ENCODE peak calls at places on chromosomes 12 and 14, in seven cellular contexts. F, L, J, Y, E, N and Z are unnamed samples.

GRCh38 chr14:22845821-22846625 is 9.6 kb downstream of the MMP14 start:
- DNase-seq in F (no peak), L (no peak), J (no peak), Y (no peak), E (no peak), N (no peak), Z (no peak)

GRCh38 chr14:81400852-81401251 is 728 bp upstream of the STON2 start:
- DNase-seq in F (peak; percentile 98), L (no peak), J (peak; percentile 57), Y (peak; percentile 88), E (no peak), N (peak; percentile 91), Z (peak; percentile 94)

GRCh38 chr12:67358686-67359374 is 89.7 kb downstream of the CAND1 start:
- DNase-seq in F (peak; percentile 82), L (no peak), J (no peak), Y (peak; percentile 59), E (no peak), N (peak; percentile 96), Z (peak; percentile 85)

GRCh38 chr12:12482959-12483358 is 79.7 kb downstream of the DUSP16 start:
- DNase-seq in F (no peak), L (no peak), J (no peak), Y (no peak), E (no peak), N (no peak), Z (no peak)

GRCh38 chr14:99183716-99184115 is 88.3 kb downstream of the BCL11B start:
- DNase-seq in F (no peak), L (no peak), J (no peak), Y (no peak), E (no peak), N (no peak), Z (no peak)

GRCh38 chr12:45309826-45310626 is 94.1 kb downstream of the ANO6 start:
- DNase-seq in F (peak; percentile 18), L (no peak), J (no peak), Y (peak; percentile 58), E (no peak), N (peak; percentile 39), Z (peak; percentile 63)

GRCh38 chr12:111757361-111758119 is 9.2 kb upstream of the ALDH2 start:
- DNase-seq in F (peak; percentile 45), L (no peak), J (no peak), Y (peak; percentile 62), E (peak; percentile 77), N (peak; percentile 86), Z (no peak)

GRCh38 chr14:50082308-50082742 is 34.0 kb downstream of the VCPKMT start:
- DNase-seq in F (no peak), L (no peak), J (no peak), Y (no peak), E (no peak), N (no peak), Z (no peak)

GRCh38 chr12:11540156-11540555 is 109.3 kb upstream of the ETV6 start:
- DNase-seq in F (no peak), L (no peak), J (no peak), Y (no peak), E (no peak), N (no peak), Z (no peak)

GRCh38 chr14:21723431-21724045 is 49.9 kb upstream of the OR4E1 start:
- DNase-seq in F (no peak), L (peak; percentile 65), J (peak; percentile 25), Y (peak; percentile 24), E (no peak), N (peak; percentile 4), Z (no peak)

GRCh38 chr14:100827140-100827517 is 1.2 kb downstream of the MEG3 start:
- DNase-seq in F (peak; percentile 65), L (no peak), J (no peak), Y (peak; percentile 25), E (no peak), N (peak; percentile 42), Z (no peak)

GRCh38 chr14:44699391-44699790 is 192.3 kb upstream of the FSCB start:
- DNase-seq in F (no peak), L (no peak), J (no peak), Y (no peak), E (no peak), N (no peak), Z (no peak)

GRCh38 chr12:54680374-54680773 is 32.2 kb upstream of the DCD start:
- DNase-seq in F (peak; percentile 6), L (peak; percentile 58), J (peak; percentile 69), Y (peak; percentile 11), E (no peak), N (peak; percentile 37), Z (peak; percentile 28)

GRCh38 chr14:91300283-91300841 is 55.9 kb upstream of the GPR68 start:
- DNase-seq in F (no peak), L (no peak), J (no peak), Y (no peak), E (no peak), N (no peak), Z (no peak)

GRCh38 chr12:41772478-41772877 is 372.2 kb downstream of the GXYLT1 start:
- DNase-seq in F (no peak), L (no peak), J (no peak), Y (no peak), E (no peak), N (no peak), Z (no peak)

GRCh38 chr12:117045175-117045997 is 53.8 kb downstream of the TESC start:
- DNase-seq in F (no peak), L (no peak), J (no peak), Y (no peak), E (no peak), N (no peak), Z (no peak)

GRCh38 chr14:100547633-100548294 is 39.5 kb downstream of the BEGAIN start:
- DNase-seq in F (peak; percentile 60), L (no peak), J (peak; percentile 73), Y (peak; percentile 50), E (no peak), N (peak; percentile 71), Z (peak; percentile 30)

GRCh38 chr12:116577149-116577548 is 18.0 kb downstream of the MAP1LC3B2 start:
- DNase-seq in F (peak; percentile 41), L (no peak), J (no peak), Y (no peak), E (no peak), N (no peak), Z (no peak)

GRCh38 chr14:93909429-93910128 is 17.6 kb upstream of the FAM181A start:
- DNase-seq in F (no peak), L (no peak), J (no peak), Y (peak; percentile 3), E (no peak), N (no peak), Z (no peak)

GRCh38 chr14:70871863-70872677 is 35.2 kb upstream of the PCNX1 start:
- DNase-seq in F (no peak), L (no peak), J (no peak), Y (no peak), E (no peak), N (no peak), Z (no peak)

GRCh38 chr12:116537149-116537904 is 21.9 kb upstream of the MAP1LC3B2 start:
- DNase-seq in F (no peak), L (no peak), J (no peak), Y (no peak), E (no peak), N (no peak), Z (no peak)

GRCh38 chr14:72801841-72802587 is 91.9 kb downstream of the DPF3 start:
- DNase-seq in F (no peak), L (no peak), J (no peak), Y (no peak), E (no peak), N (no peak), Z (no peak)

GRCh38 chr12:76555226-76555767 is 4.3 kb downstream of the OSBPL8 start:
- DNase-seq in F (peak; percentile 9), L (no peak), J (no peak), Y (no peak), E (no peak), N (peak; percentile 19), Z (no peak)
- TF ChIP-seq CTCF in F (peak; percentile 21), L (no peak), J (no peak), Y (peak; percentile 13), E (no peak), N (peak; percentile 26), Z (peak; percentile 46)

GRCh38 chr14:66405158-66405557 is 81.0 kb upstream of the CCDC196 start:
- DNase-seq in F (peak; percentile 8), L (no peak), J (peak; percentile 26), Y (peak; percentile 58), E (no peak), N (peak; percentile 59), Z (peak; percentile 1)

GRCh38 chr14:66398437-66398836 is 87.7 kb upstream of the CCDC196 start:
- DNase-seq in F (no peak), L (no peak), J (no peak), Y (no peak), E (no peak), N (no peak), Z (no peak)

GRCh38 chr14:66401447-66402095 is 84.6 kb upstream of the CCDC196 start:
- DNase-seq in F (peak; percentile 28), L (no peak), J (peak; percentile 13), Y (peak; percentile 36), E (no peak), N (peak; percentile 18), Z (no peak)

GRCh38 chr14:66404051-66404450 is 82.1 kb upstream of the CCDC196 start:
- DNase-seq in F (no peak), L (no peak), J (no peak), Y (no peak), E (no peak), N (no peak), Z (no peak)

DNA sequence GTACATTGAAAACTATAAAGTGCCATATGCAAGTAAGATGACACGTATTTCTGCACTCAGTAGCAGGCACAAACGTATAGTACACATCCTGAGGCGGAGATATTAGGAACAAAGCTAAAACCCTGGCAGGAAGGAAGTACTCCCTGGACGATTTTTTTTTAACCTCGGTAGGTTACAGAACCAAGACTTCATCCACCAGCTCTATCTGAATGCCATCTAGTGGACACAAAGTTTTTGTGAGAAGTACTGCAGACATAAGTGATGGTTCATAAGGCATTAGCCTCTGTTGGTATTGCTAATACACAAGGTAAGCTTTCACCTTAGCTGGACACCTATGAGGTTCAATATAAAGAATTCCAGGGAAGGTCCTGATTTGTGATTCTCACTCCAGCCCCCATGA is 83.0 kb upstream of the CCDC196 start:
- DNase-seq in F (peak; percentile 48), L (no peak), J (no peak), Y (peak; percentile 52), E (no peak), N (peak; percentile 62), Z (peak; percentile 46)
- TF ChIP-seq CTCF in F (peak; percentile 44), L (no peak), J (peak; percentile 45), Y (peak; percentile 50), E (peak; percentile 15), N (peak; percentile 56), Z (peak; percentile 60)

GRCh38 chr14:97707603-97708002 is 910.4 kb downstream of the VRK1 start:
- DNase-seq in F (no peak), L (no peak), J (no peak), Y (no peak), E (no peak), N (no peak), Z (no peak)
- TF ChIP-seq CTCF in F (no peak), L (no peak), J (no peak), Y (no peak), E (no peak), N (no peak), Z (no peak)

GRCh38 chr14:104895207-104895785 is 29.4 kb upstream of the PLD4 start:
- DNase-seq in F (no peak), L (peak; percentile 2), J (no peak), Y (no peak), E (peak; percentile 82), N (no peak), Z (no peak)
- TF ChIP-seq CTCF in F (no peak), L (no peak), J (no peak), Y (no peak), E (no peak), N (no peak), Z (peak; percentile 39)